ENCODE peak calls at places on chromosomes 12 and 14, in four cellular contexts. B is nephron progenitor cell; E is NCI-H524; D is activated CD4-positive, alpha-beta T cell treated with anti-CD3 and anti-CD28 coated beads, Interleukin-2, amount 50 U/mL, for 24 hours. R is an unnamed sample.

GRCh38 chr14:104680056-104680805 is 9.2 kb upstream of the INF2 start:
- DNase-seq in E (no peak), D (no peak), B (no peak), R (no peak)

GRCh38 chr12:49019435-49020317 is 1.1 kb upstream of the PRKAG1 start:
- DNase-seq in E (peak), B (peak), D (no peak), R (no peak)

GRCh38 chr14:33488547-33488946 is 462.3 kb downstream of the EGLN3 start:
- DNase-seq in B (no peak), D (no peak), E (no peak), R (no peak)

GRCh38 chr14:61420326-61420725 is 98.9 kb downstream of the PRKCH start:
- DNase-seq in B (no peak), D (no peak), E (no peak), R (no peak)

GRCh38 chr12:76444408-76444984 is 96.3 kb upstream of the BBS10 start:
- DNase-seq in B (no peak), E (no peak), D (no peak), R (no peak)

GRCh38 chr14:100534528-100535286 is 52.5 kb downstream of the BEGAIN start:
- DNase-seq in E (no peak), B (peak), D (no peak), R (no peak)

GRCh38 chr14:100116134-100116533 is 43.3 kb downstream of the DEGS2 start:
- DNase-seq in B (no peak), E (no peak), D (no peak), R (no peak)

GRCh38 chr12:93156091-93156490 is 221.6 kb upstream of the NUDT4 start:
- DNase-seq in B (no peak), E (no peak), D (no peak), R (no peak)

GRCh38 chr12:85279449-85280137 is 427 bp upstream of the ALX1 start:
- DNase-seq in E (peak), B (peak), D (no peak), R (no peak)

GRCh38 chr12:14836336-14837210 is 6.8 kb downstream of the ART4 start:
- DNase-seq in B (no peak), E (no peak), D (no peak), R (no peak)

GRCh38 chr14:70858641-70859040 is 48.6 kb upstream of the PCNX1 start:
- DNase-seq in B (no peak), E (peak), D (no peak), R (no peak)

R was measured in activated naive CD8-positive, alpha-beta T cell treated with anti-CD3 and anti-CD28 coated beads, Interleukin-2, amount 50 U/mL, for 16 hours.